ENCODE peak calls at places on chromosomes 6 and 20, in five cellular contexts. L, X, Z, C and I are unnamed samples.

GRCh38 chr20:62590301-62591121 is 51.8 kb upstream of the SLCO4A1 start:
- DNase-seq in Z (peak; percentile 51), L (no peak), X (no peak), C (peak; percentile 47), I (peak; percentile 100)

GRCh38 chr6:118667988-118668387 is 16.6 kb upstream of the CEP85L start:
- DNase-seq in L (no peak), C (no peak), Z (peak; percentile 29), X (no peak), I (no peak)

GRCh38 chr20:41158082-41158625 is 20.8 kb downstream of the PLCG1 start:
- DNase-seq in L (no peak), C (no peak), X (no peak), Z (no peak), I (no peak)

GRCh38 chr6:99614430-99615161 is 8.0 kb downstream of the PRDM13 start:
- DNase-seq in Z (no peak), X (no peak), L (peak; percentile 83), C (peak; percentile 46), I (no peak)

GRCh38 chr6:148559848-148560433 is 186.9 kb upstream of the UST start:
- DNase-seq in C (peak; percentile 52), Z (peak; percentile 67), L (peak; percentile 82), X (peak; percentile 52), I (peak; percentile 95)

GRCh38 chr6:56528412-56528841 is 114.3 kb downstream of the DST start:
- DNase-seq in X (no peak), C (no peak), L (no peak), Z (peak; percentile 100), I (peak; percentile 23)

GRCh38 chr6:134564705-134565104 is 246.8 kb upstream of the SGK1 start:
- DNase-seq in L (no peak), C (no peak), Z (no peak), X (no peak), I (no peak)

GRCh38 chr6:81696505-81696904 is 56.0 kb downstream of the TENT5A start:
- DNase-seq in Z (peak; percentile 33), C (peak; percentile 0), X (no peak), L (peak; percentile 8), I (no peak)

GRCh38 chr6:44494011-44494501 is 106.5 kb downstream of the CDC5L start:
- DNase-seq in C (peak; percentile 71), X (no peak), Z (peak; percentile 76), L (no peak), I (peak; percentile 78)

GRCh38 chr20:846894-847278 is 13.4 kb downstream of the FAM110A start:
- DNase-seq in X (peak; percentile 88), Z (no peak), C (no peak), L (no peak), I (no peak)

GRCh38 chr20:53940883-53941546 is 129.4 kb downstream of the BCAS1 start:
- DNase-seq in Z (peak; percentile 94), L (peak; percentile 51), C (peak; percentile 81), X (peak; percentile 44), I (peak; percentile 57)

GRCh38 chr6:168690271-168690670 is 249.3 kb downstream of the SMOC2 start:
- DNase-seq in L (no peak), C (no peak), Z (no peak), X (no peak), I (no peak)
- H3K4me1 ChIP-seq in L (peaks cover 8% of the 10 kb centered on the region), C (no peaks in the 10 kb centered on the region), Z (no peaks in the 10 kb centered on the region), X (no peaks in the 10 kb centered on the region), I (no peaks in the 10 kb centered on the region)

DNA sequence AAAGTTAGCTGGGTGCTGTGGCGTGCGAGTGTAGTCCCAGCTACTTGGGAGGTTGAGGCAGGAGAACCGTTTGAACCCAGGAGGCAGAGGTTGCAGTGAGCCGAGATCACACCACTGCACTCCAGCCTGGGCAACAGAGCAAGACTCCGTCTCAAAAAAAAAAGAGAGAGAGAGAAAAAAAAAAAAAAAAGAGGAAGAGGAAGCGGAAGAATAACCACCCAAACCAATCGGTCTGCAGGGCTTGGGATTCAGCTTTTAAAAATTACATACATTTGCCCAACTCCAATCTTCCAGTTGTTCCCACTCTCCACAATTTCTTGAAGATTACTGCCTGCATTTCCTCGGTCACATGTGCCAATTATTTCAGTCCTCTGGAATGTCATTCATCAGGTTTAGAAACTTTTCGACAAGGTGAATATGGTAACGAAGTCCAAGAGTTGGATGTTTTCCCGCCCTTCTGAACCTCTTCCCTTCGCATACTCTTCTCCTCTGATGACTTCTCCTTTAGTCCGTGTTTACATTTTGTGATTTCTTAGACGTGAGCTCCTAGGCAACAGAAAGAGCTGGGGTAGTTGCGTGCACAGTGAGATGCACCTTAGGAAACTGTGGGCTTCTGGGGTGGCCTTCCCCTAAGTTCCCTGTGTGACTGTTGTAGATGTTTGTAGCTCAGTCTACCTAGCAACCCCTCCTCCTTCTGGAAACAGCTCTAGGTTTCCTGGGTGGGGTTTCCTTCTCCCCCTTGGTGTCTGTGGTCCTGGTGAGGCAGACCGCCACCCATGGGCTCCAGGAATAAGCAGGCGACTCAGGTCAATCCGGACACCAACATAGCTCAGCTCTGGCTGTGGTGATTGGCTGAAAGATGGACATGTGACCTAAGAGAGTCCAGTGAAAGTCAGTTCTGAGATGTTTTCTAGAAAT is 63.0 kb upstream of the NCOA3 start:
- DNase-seq in L (peak; percentile 38), X (peak; percentile 85), Z (no peak), C (peak; percentile 62), I (no peak)
- H3K4me2 ChIP-seq in L (no peak overlapping the region), X (peak overlapping the region; percentile 77), Z (no peak overlapping the region), C (no peak overlapping the region), I (no peak overlapping the region)

GRCh38 chr6:15348528-15348927 is 102.7 kb downstream of the JARID2 start:
- DNase-seq in X (no peak), L (no peak), C (no peak), Z (no peak), I (no peak)
- H3K4me1 ChIP-seq in X (peaks cover 8% of the 10 kb centered on the region), L (peaks cover 97% of the 10 kb centered on the region), C (peaks cover 18% of the 10 kb centered on the region), Z (peaks cover 20% of the 10 kb centered on the region), I (peaks cover 41% of the 10 kb centered on the region)

GRCh38 chr20:19880256-19881079 is 122.4 kb downstream of the RIN2 start:
- DNase-seq in X (no peak), Z (peak; percentile 89), C (peak; percentile 97), L (no peak), I (no peak)
- H3K4me2 ChIP-seq in X (no peak overlapping the region), Z (peak overlapping the region; percentile 88), C (peak overlapping the region; percentile 69), L (no peak overlapping the region), I (peak overlapping the region; percentile 75)

GRCh38 chr6:113629940-113630339 is 227.2 kb upstream of the MARCKS start:
- DNase-seq in Z (no peak), C (no peak), X (no peak), L (no peak), I (no peak)

GRCh38 chr6:113632220-113632864 is 224.8 kb upstream of the MARCKS start:
- DNase-seq in X (peak; percentile 27), C (peak; percentile 77), L (no peak), Z (peak; percentile 88), I (peak; percentile 46)

GRCh38 chr6:113630738-113631535 is 226.2 kb upstream of the MARCKS start:
- DNase-seq in Z (peak; percentile 86), C (no peak), X (peak; percentile 91), L (no peak), I (no peak)

GRCh38 chr6:113630365-113630737 is 226.8 kb upstream of the MARCKS start:
- DNase-seq in X (no peak), Z (peak; percentile 88), C (no peak), L (no peak), I (no peak)

DNA sequence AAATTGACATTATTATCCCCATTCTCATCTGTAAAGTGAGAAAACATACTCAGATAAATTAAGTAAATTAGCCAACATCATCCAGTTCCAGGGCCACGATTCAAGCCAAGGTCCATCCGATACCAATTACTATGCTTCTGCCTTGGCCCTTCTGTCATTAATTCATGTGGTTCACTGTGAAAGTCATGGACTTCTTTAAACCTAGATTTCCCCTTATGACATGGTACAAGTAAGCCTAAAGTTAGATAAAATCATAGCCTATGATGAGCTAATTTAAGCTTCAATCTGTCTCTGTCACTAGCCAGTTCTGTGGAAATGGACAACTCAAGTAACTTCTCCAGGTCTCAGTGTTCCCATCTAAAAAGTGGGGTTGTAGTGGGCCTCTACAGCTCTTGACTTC is 225.5 kb upstream of the MARCKS start:
- DNase-seq in C (no peak), X (no peak), Z (no peak), L (no peak), I (no peak)
- H3K4me1 ChIP-seq in C (peaks cover 64% of the 10 kb centered on the region), X (peaks cover 99% of the 10 kb centered on the region), Z (peaks cover 25% of the 10 kb centered on the region), L (peaks cover 6% of the 10 kb centered on the region), I (peaks cover 48% of the 10 kb centered on the region)

GRCh38 chr6:111761783-111762312 is 111.4 kb downstream of the FYN start:
- DNase-seq in C (no peak), X (peak; percentile 86), Z (peak; percentile 19), L (no peak), I (no peak)

GRCh38 chr6:111757342-111757741 is 115.9 kb downstream of the FYN start:
- DNase-seq in C (no peak), X (no peak), L (peak; percentile 42), Z (peak; percentile 84), I (no peak)

GRCh38 chr6:111759413-111759835 is 113.8 kb downstream of the FYN start:
- DNase-seq in C (no peak), Z (peak; percentile 44), X (no peak), L (no peak), I (peak; percentile 48)

GRCh38 chr6:111759836-111760785 is 113.1 kb downstream of the FYN start:
- DNase-seq in X (peak; percentile 40), L (peak; percentile 36), C (no peak), Z (peak; percentile 97), I (no peak)

GRCh38 chr6:111758608-111759293 is 114.5 kb downstream of the FYN start:
- DNase-seq in L (no peak), C (no peak), Z (no peak), X (no peak), I (no peak)
- H3K4me2 ChIP-seq in L (no peak overlapping the region), C (no peak overlapping the region), Z (peak overlapping the region; percentile 79), X (peak overlapping the region; percentile 73), I (no peak overlapping the region)

DNA sequence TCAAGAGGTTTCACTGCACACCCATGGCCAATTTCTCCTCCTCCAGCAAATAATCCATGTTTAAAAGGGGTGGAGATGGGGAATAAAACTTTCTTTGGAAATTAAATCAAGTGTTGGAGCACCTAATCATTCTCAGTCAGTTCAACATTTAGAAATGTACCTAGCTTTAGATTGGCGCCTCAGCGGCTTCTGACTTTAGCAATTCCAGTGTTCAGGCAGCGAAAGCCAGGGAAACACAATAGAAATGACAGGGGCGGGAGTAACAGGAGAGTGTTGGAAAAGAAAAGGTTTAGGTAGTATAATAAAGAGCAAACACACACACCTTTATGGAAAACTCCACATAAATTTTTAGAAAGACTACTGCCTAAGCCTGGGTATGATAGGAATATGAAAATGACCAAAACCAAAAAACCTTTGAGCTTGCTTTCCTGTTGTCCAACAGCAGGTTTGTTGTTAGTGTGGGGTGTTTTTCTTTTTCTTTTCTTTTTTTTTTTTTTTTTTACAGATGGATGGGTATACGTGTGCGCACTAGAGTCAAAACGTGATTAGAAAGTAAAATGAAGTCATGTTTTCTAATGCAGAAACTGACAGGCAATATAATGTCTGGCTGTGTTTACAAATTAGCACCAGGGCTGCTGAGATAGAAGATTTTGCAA is 7.7 kb downstream of the TFAP2A start:
- DNase-seq in L (peak; percentile 40), X (no peak), C (no peak), Z (no peak), I (no peak)
- H3K4me1 ChIP-seq in L (peaks cover 71% of the 10 kb centered on the region), X (peaks cover 15% of the 10 kb centered on the region), C (peaks cover 34% of the 10 kb centered on the region), Z (peaks cover 2% of the 10 kb centered on the region), I (peaks cover 16% of the 10 kb centered on the region)

GRCh38 chr20:52168116-52168515 is 23.5 kb downstream of the ZFP64 start:
- DNase-seq in L (no peak), C (no peak), Z (no peak), X (no peak), I (no peak)
- H3K4me2 ChIP-seq in L (no peak overlapping the region), C (no peak overlapping the region), Z (no peak overlapping the region), X (no peak overlapping the region), I (no peak overlapping the region)